ENCODE peak calls at places on chromosome 11, in eight cellular contexts. One of them, this sample, is unnamed.

GRCh38 chr11:115990004-115990447 is 485.8 kb upstream of the CADM1 start:
- DNase-seq in mesendoderm: peak; percentile 61
- DNase-seq in neural progenitor cell: peak; percentile 74
- DNase-seq in A549: peak; percentile 2
- DNase-seq in HFF-Myc: no peak
- DNase-seq in heart left ventricle: no peak
- DNase-seq in effector memory CD4-positive, alpha-beta T cell: no peak
- DNase-seq in transverse colon: peak; percentile 15
- DNase-seq in this sample: peak; percentile 27

GRCh38 chr11:16607675-16608644 is 130.5 kb upstream of the C11orf58 start:
- DNase-seq in mesendoderm: peak; percentile 95
- DNase-seq in neural progenitor cell: peak; percentile 90
- DNase-seq in A549: no peak
- DNase-seq in HFF-Myc: no peak
- DNase-seq in heart left ventricle: peak; percentile 87
- DNase-seq in effector memory CD4-positive, alpha-beta T cell: no peak
- DNase-seq in transverse colon: peak; percentile 39
- DNase-seq in this sample: peak; percentile 85

GRCh38 chr11:76193219-76193618 is 13.1 kb downstream of the WNT11 start:
- DNase-seq in mesendoderm: no peak
- DNase-seq in neural progenitor cell: peak; percentile 43
- DNase-seq in A549: no peak
- DNase-seq in HFF-Myc: no peak
- DNase-seq in heart left ventricle: no peak
- DNase-seq in effector memory CD4-positive, alpha-beta T cell: no peak
- DNase-seq in transverse colon: no peak
- DNase-seq in this sample: no peak

GRCh38 chr11:133955091-133955846 is 1.5 kb downstream of the IGSF9B start:
- DNase-seq in mesendoderm: peak; percentile 28
- DNase-seq in neural progenitor cell: peak; percentile 47
- DNase-seq in A549: no peak
- DNase-seq in HFF-Myc: no peak
- DNase-seq in heart left ventricle: peak; percentile 82
- DNase-seq in effector memory CD4-positive, alpha-beta T cell: no peak
- DNase-seq in transverse colon: peak; percentile 39
- DNase-seq in this sample: peak; percentile 73

GRCh38 chr11:76903325-76903724 is 42.6 kb downstream of the ACER3 start:
- DNase-seq in mesendoderm: peak; percentile 93
- DNase-seq in neural progenitor cell: no peak
- DNase-seq in A549: no peak
- DNase-seq in HFF-Myc: no peak
- DNase-seq in heart left ventricle: no peak
- DNase-seq in effector memory CD4-positive, alpha-beta T cell: no peak
- DNase-seq in transverse colon: no peak
- DNase-seq in this sample: no peak

GRCh38 chr11:77471520-77472234 is 2.2 kb downstream of the PAK1 start:
- DNase-seq in mesendoderm: peak; percentile 54
- DNase-seq in neural progenitor cell: peak; percentile 39
- DNase-seq in A549: peak; percentile 22
- DNase-seq in HFF-Myc: no peak
- DNase-seq in heart left ventricle: no peak
- DNase-seq in effector memory CD4-positive, alpha-beta T cell: no peak
- DNase-seq in transverse colon: peak; percentile 67
- DNase-seq in this sample: no peak

GRCh38 chr11:108432783-108433182 is 34.5 kb downstream of the C11orf65 start:
- DNase-seq in mesendoderm: peak; percentile 3
- DNase-seq in neural progenitor cell: no peak
- DNase-seq in A549: no peak
- DNase-seq in HFF-Myc: no peak
- DNase-seq in heart left ventricle: no peak
- DNase-seq in effector memory CD4-positive, alpha-beta T cell: no peak
- DNase-seq in transverse colon: no peak
- DNase-seq in this sample: no peak

GRCh38 chr11:19498986-19499669 is 213.5 kb upstream of the NAV2 start:
- DNase-seq in mesendoderm: peak; percentile 14
- DNase-seq in neural progenitor cell: no peak
- DNase-seq in A549: peak; percentile 6
- DNase-seq in HFF-Myc: no peak
- DNase-seq in heart left ventricle: no peak
- DNase-seq in effector memory CD4-positive, alpha-beta T cell: no peak
- DNase-seq in transverse colon: no peak
- DNase-seq in this sample: no peak

GRCh38 chr11:87399341-87399740 is 361.6 kb downstream of the TMEM135 start:
- DNase-seq in mesendoderm: no peak
- DNase-seq in neural progenitor cell: no peak
- DNase-seq in A549: no peak
- DNase-seq in HFF-Myc: no peak
- DNase-seq in heart left ventricle: no peak
- DNase-seq in effector memory CD4-positive, alpha-beta T cell: no peak
- DNase-seq in transverse colon: no peak
- DNase-seq in this sample: no peak

GRCh38 chr11:12061851-12062560 is 48.4 kb upstream of the MICAL2 start:
- DNase-seq in mesendoderm: no peak
- DNase-seq in neural progenitor cell: no peak
- DNase-seq in A549: no peak
- DNase-seq in HFF-Myc: no peak
- DNase-seq in heart left ventricle: no peak
- DNase-seq in effector memory CD4-positive, alpha-beta T cell: no peak
- DNase-seq in transverse colon: no peak
- DNase-seq in this sample: no peak

GRCh38 chr11:68297812-68298658 is 14.4 kb upstream of the LRP5 start:
- DNase-seq in mesendoderm: peak; percentile 72
- DNase-seq in neural progenitor cell: peak; percentile 84
- DNase-seq in A549: peak; percentile 81
- DNase-seq in HFF-Myc: peak; percentile 20
- DNase-seq in heart left ventricle: peak; percentile 82
- DNase-seq in effector memory CD4-positive, alpha-beta T cell: peak; percentile 59
- DNase-seq in transverse colon: peak; percentile 91
- DNase-seq in this sample: peak; percentile 83

GRCh38 chr11:120512727-120513435 is 1.3 kb downstream of the GRIK4 start:
- DNase-seq in mesendoderm: no peak
- DNase-seq in neural progenitor cell: no peak
- DNase-seq in A549: peak; percentile 26
- DNase-seq in HFF-Myc: no peak
- DNase-seq in heart left ventricle: no peak
- DNase-seq in effector memory CD4-positive, alpha-beta T cell: no peak
- DNase-seq in transverse colon: no peak
- DNase-seq in this sample: no peak

GRCh38 chr11:120514541-120515121 is 3.1 kb downstream of the GRIK4 start:
- DNase-seq in mesendoderm: no peak
- DNase-seq in neural progenitor cell: no peak
- DNase-seq in A549: no peak
- DNase-seq in HFF-Myc: no peak
- DNase-seq in heart left ventricle: no peak
- DNase-seq in effector memory CD4-positive, alpha-beta T cell: no peak
- DNase-seq in transverse colon: no peak
- DNase-seq in this sample: no peak

GRCh38 chr11:120513436-120514315 is 2.1 kb downstream of the GRIK4 start:
- DNase-seq in mesendoderm: no peak
- DNase-seq in neural progenitor cell: peak; percentile 29
- DNase-seq in A549: no peak
- DNase-seq in HFF-Myc: no peak
- DNase-seq in heart left ventricle: no peak
- DNase-seq in effector memory CD4-positive, alpha-beta T cell: no peak
- DNase-seq in transverse colon: no peak
- DNase-seq in this sample: no peak

GRCh38 chr11:120516461-120517389 is 5.2 kb downstream of the GRIK4 start:
- DNase-seq in mesendoderm: peak; percentile 53
- DNase-seq in neural progenitor cell: peak; percentile 36
- DNase-seq in A549: no peak
- DNase-seq in HFF-Myc: no peak
- DNase-seq in heart left ventricle: no peak
- DNase-seq in effector memory CD4-positive, alpha-beta T cell: no peak
- DNase-seq in transverse colon: no peak
- DNase-seq in this sample: no peak

DNA sequence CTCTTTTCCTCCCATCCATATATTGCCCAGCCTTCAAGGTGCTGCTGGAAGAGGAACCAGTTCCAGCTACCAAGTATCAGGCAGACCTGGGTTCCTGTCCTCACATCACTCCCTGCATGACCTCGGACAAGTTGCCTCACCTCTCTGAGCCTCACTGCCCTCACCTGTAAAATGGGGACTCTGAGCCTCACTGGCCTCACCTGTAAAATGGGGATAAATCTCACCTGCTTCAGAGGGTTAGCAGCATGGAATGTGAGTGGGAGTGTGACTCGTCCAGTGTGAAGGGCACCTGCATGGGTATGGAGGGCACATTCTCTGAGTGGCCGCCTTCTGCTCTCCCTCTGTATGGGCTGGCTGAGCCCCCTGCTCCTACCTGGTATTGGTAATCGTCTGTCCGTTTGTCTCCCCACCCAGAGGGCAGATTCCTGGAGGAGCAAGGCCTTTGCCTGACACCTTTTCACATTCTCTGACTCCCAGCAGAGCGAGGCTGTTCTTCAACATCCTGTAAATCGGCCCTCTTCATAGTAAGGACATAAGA is 3.7 kb downstream of the GRIK4 start:
- DNase-seq in mesendoderm: no peak
- DNase-seq in neural progenitor cell: no peak
- DNase-seq in A549: no peak
- DNase-seq in HFF-Myc: no peak
- DNase-seq in heart left ventricle: no peak
- DNase-seq in effector memory CD4-positive, alpha-beta T cell: no peak
- DNase-seq in transverse colon: no peak
- DNase-seq in this sample: no peak
- H3K4me3 ChIP-seq in mesendoderm: no peak overlapping the region
- H3K4me3 ChIP-seq in neural progenitor cell: no peak overlapping the region
- H3K4me3 ChIP-seq in A549: no peak overlapping the region
- H3K4me3 ChIP-seq in HFF-Myc: no peak overlapping the region
- H3K4me3 ChIP-seq in heart left ventricle: no peak overlapping the region
- H3K4me3 ChIP-seq in effector memory CD4-positive, alpha-beta T cell: no peak overlapping the region
- H3K4me3 ChIP-seq in transverse colon: no peak overlapping the region
- H3K4me3 ChIP-seq in this sample: no peak overlapping the region

GRCh38 chr11:79949574-79949973 is 508.7 kb upstream of the TENM4 start:
- DNase-seq in mesendoderm: no peak
- DNase-seq in neural progenitor cell: no peak
- DNase-seq in A549: no peak
- DNase-seq in HFF-Myc: no peak
- DNase-seq in heart left ventricle: no peak
- DNase-seq in effector memory CD4-positive, alpha-beta T cell: no peak
- DNase-seq in transverse colon: no peak
- DNase-seq in this sample: no peak
- H3K4me3 ChIP-seq in mesendoderm: no peak overlapping the region
- H3K4me3 ChIP-seq in neural progenitor cell: no peak overlapping the region
- H3K4me3 ChIP-seq in A549: no peak overlapping the region
- H3K4me3 ChIP-seq in HFF-Myc: no peak overlapping the region
- H3K4me3 ChIP-seq in heart left ventricle: no peak overlapping the region
- H3K4me3 ChIP-seq in effector memory CD4-positive, alpha-beta T cell: no peak overlapping the region
- H3K4me3 ChIP-seq in transverse colon: no peak overlapping the region
- H3K4me3 ChIP-seq in this sample: no peak overlapping the region

GRCh38 chr11:43573873-43574272 is 106.7 kb upstream of the HSD17B12 start:
- DNase-seq in mesendoderm: no peak
- DNase-seq in neural progenitor cell: no peak
- DNase-seq in A549: no peak
- DNase-seq in HFF-Myc: no peak
- DNase-seq in heart left ventricle: peak; percentile 34
- DNase-seq in effector memory CD4-positive, alpha-beta T cell: no peak
- DNase-seq in transverse colon: no peak
- DNase-seq in this sample: no peak

GRCh38 chr11:43575931-43576833 is 104.4 kb upstream of the HSD17B12 start:
- DNase-seq in mesendoderm: no peak
- DNase-seq in neural progenitor cell: no peak
- DNase-seq in A549: no peak
- DNase-seq in HFF-Myc: no peak
- DNase-seq in heart left ventricle: no peak
- DNase-seq in effector memory CD4-positive, alpha-beta T cell: no peak
- DNase-seq in transverse colon: no peak
- DNase-seq in this sample: no peak

GRCh38 chr11:43576834-43577521 is 103.6 kb upstream of the HSD17B12 start:
- DNase-seq in mesendoderm: peak; percentile 88
- DNase-seq in neural progenitor cell: peak; percentile 93
- DNase-seq in A549: peak; percentile 62
- DNase-seq in HFF-Myc: no peak
- DNase-seq in heart left ventricle: peak; percentile 56
- DNase-seq in effector memory CD4-positive, alpha-beta T cell: no peak
- DNase-seq in transverse colon: no peak
- DNase-seq in this sample: peak; percentile 34

GRCh38 chr11:43574949-43575915 is 105.3 kb upstream of the HSD17B12 start:
- DNase-seq in mesendoderm: peak; percentile 45
- DNase-seq in neural progenitor cell: peak; percentile 87
- DNase-seq in A549: peak; percentile 23
- DNase-seq in HFF-Myc: no peak
- DNase-seq in heart left ventricle: peak; percentile 32
- DNase-seq in effector memory CD4-positive, alpha-beta T cell: no peak
- DNase-seq in transverse colon: no peak
- DNase-seq in this sample: no peak

DNA sequence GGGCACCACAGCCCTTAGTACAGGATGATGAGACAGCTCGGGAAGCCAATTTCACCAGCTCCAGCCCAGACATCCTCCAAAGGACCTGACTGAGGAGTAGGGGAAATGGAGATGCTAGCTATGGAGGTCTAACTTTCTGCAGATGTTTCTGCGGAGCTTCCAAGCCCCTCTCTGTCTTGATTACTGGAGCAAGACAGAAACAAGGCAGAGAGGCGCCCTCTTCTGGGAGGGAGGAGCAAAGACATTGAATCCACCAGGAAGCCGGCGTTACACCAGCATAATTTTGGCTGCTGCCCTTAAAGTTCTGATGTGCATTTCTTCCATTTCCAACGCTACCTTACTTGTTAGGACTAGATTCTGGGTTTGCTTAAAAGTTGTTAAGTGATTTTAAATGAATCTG is 107.3 kb upstream of the HSD17B12 start:
- DNase-seq in mesendoderm: peak; percentile 71
- DNase-seq in neural progenitor cell: peak; percentile 79
- DNase-seq in A549: peak; percentile 37
- DNase-seq in HFF-Myc: no peak
- DNase-seq in heart left ventricle: no peak
- DNase-seq in effector memory CD4-positive, alpha-beta T cell: no peak
- DNase-seq in transverse colon: no peak
- DNase-seq in this sample: no peak
- H3K4me3 ChIP-seq in mesendoderm: no peak overlapping the region
- H3K4me3 ChIP-seq in neural progenitor cell: no peak overlapping the region
- H3K4me3 ChIP-seq in A549: no peak overlapping the region
- H3K4me3 ChIP-seq in HFF-Myc: no peak overlapping the region
- H3K4me3 ChIP-seq in heart left ventricle: no peak overlapping the region
- H3K4me3 ChIP-seq in effector memory CD4-positive, alpha-beta T cell: no peak overlapping the region
- H3K4me3 ChIP-seq in transverse colon: no peak overlapping the region
- H3K4me3 ChIP-seq in this sample: no peak overlapping the region

GRCh38 chr11:78783846-78784245 is 209.2 kb upstream of the NARS2 start:
- DNase-seq in mesendoderm: peak; percentile 85
- DNase-seq in neural progenitor cell: no peak
- DNase-seq in A549: no peak
- DNase-seq in HFF-Myc: no peak
- DNase-seq in heart left ventricle: no peak
- DNase-seq in effector memory CD4-positive, alpha-beta T cell: no peak
- DNase-seq in transverse colon: no peak
- DNase-seq in this sample: no peak
- H3K4me3 ChIP-seq in mesendoderm: no peak overlapping the region
- H3K4me3 ChIP-seq in neural progenitor cell: no peak overlapping the region
- H3K4me3 ChIP-seq in A549: no peak overlapping the region
- H3K4me3 ChIP-seq in HFF-Myc: no peak overlapping the region
- H3K4me3 ChIP-seq in heart left ventricle: no peak overlapping the region
- H3K4me3 ChIP-seq in effector memory CD4-positive, alpha-beta T cell: no peak overlapping the region
- H3K4me3 ChIP-seq in transverse colon: no peak overlapping the region
- H3K4me3 ChIP-seq in this sample: no peak overlapping the region